ENCODE peak calls at places on chromosomes 16 and 17, in seven cellular contexts. One of them, this sample, is unnamed.

GRCh38 chr17:18226284-18226945 is 980 bp downstream of the LLGL1 start:
- DNase-seq in K562: no peak
- DNase-seq in HepG2: no peak
- DNase-seq in HCT116: no peak
- DNase-seq in GM12878: no peak
- DNase-seq in SK-N-SH: peak
- DNase-seq in T47D: no peak
- DNase-seq in this sample: no peak

GRCh38 chr17:75404223-75404738 is 1.2 kb downstream of the GRB2 start:
- DNase-seq in GM12878: no peak
- DNase-seq in HCT116: peak
- DNase-seq in K562: peak
- DNase-seq in T47D: peak
- DNase-seq in SK-N-SH: peak
- DNase-seq in HepG2: peak
- DNase-seq in this sample: no peak

GRCh38 chr17:45438931-45439610 is 6.4 kb upstream of the ARHGAP27 start:
- DNase-seq in HCT116: no peak
- DNase-seq in K562: no peak
- DNase-seq in SK-N-SH: no peak
- DNase-seq in HepG2: no peak
- DNase-seq in GM12878: no peak
- DNase-seq in T47D: peak
- DNase-seq in this sample: no peak

GRCh38 chr17:39027037-39027436 is 59.8 kb upstream of the FBXO47 start:
- DNase-seq in GM12878: no peak
- DNase-seq in T47D: peak
- DNase-seq in SK-N-SH: peak
- DNase-seq in K562: peak
- DNase-seq in HCT116: no peak
- DNase-seq in HepG2: no peak
- DNase-seq in this sample: peak

GRCh38 chr17:28187931-28188330 is 131.1 kb upstream of the TMEM97 start:
- DNase-seq in SK-N-SH: no peak
- DNase-seq in K562: no peak
- DNase-seq in HCT116: no peak
- DNase-seq in GM12878: no peak
- DNase-seq in T47D: no peak
- DNase-seq in HepG2: no peak
- DNase-seq in this sample: no peak

GRCh38 chr16:78571434-78571833 is 472.0 kb downstream of the WWOX start:
- DNase-seq in T47D: no peak
- DNase-seq in SK-N-SH: no peak
- DNase-seq in HCT116: no peak
- DNase-seq in HepG2: no peak
- DNase-seq in GM12878: no peak
- DNase-seq in K562: no peak
- DNase-seq in this sample: no peak

GRCh38 chr17:67245073-67245693 is at the start of gene HELZ:
- DNase-seq in HCT116: peak
- DNase-seq in SK-N-SH: peak
- DNase-seq in K562: peak
- DNase-seq in T47D: peak
- DNase-seq in HepG2: peak
- DNase-seq in GM12878: peak
- DNase-seq in this sample: no peak

GRCh38 chr16:87295259-87295658 is 21.9 kb downstream of the C16orf95 start:
- DNase-seq in SK-N-SH: no peak
- DNase-seq in GM12878: no peak
- DNase-seq in HCT116: peak
- DNase-seq in HepG2: peak
- DNase-seq in K562: peak
- DNase-seq in T47D: peak
- DNase-seq in this sample: no peak

GRCh38 chr17:65633988-65634387 is 72.5 kb upstream of the AXIN2 start:
- DNase-seq in K562: no peak
- DNase-seq in T47D: peak
- DNase-seq in GM12878: no peak
- DNase-seq in SK-N-SH: no peak
- DNase-seq in HepG2: peak
- DNase-seq in HCT116: no peak
- DNase-seq in this sample: no peak

GRCh38 chr16:8583199-8583598 is 7.1 kb downstream of the TMEM114 start:
- DNase-seq in HepG2: no peak
- DNase-seq in GM12878: no peak
- DNase-seq in HCT116: no peak
- DNase-seq in SK-N-SH: no peak
- DNase-seq in K562: no peak
- DNase-seq in T47D: no peak
- DNase-seq in this sample: no peak

GRCh38 chr16:11245222-11245737 is 10.7 kb downstream of the SOCS1 start:
- DNase-seq in K562: no peak
- DNase-seq in HCT116: no peak
- DNase-seq in HepG2: no peak
- DNase-seq in T47D: no peak
- DNase-seq in SK-N-SH: no peak
- DNase-seq in GM12878: no peak
- DNase-seq in this sample: no peak

GRCh38 chr17:53570731-53571130 is 252.0 kb upstream of the KIF2B start:
- DNase-seq in GM12878: no peak
- DNase-seq in HepG2: no peak
- DNase-seq in T47D: peak
- DNase-seq in SK-N-SH: no peak
- DNase-seq in K562: no peak
- DNase-seq in HCT116: no peak
- DNase-seq in this sample: no peak

GRCh38 chr16:17607624-17608023 is 136.9 kb upstream of the XYLT1 start:
- DNase-seq in T47D: no peak
- DNase-seq in GM12878: no peak
- DNase-seq in SK-N-SH: peak
- DNase-seq in HCT116: no peak
- DNase-seq in K562: no peak
- DNase-seq in HepG2: no peak
- DNase-seq in this sample: no peak

GRCh38 chr17:6426356-6427101 is 8.4 kb downstream of the AIPL1 start:
- DNase-seq in HepG2: no peak
- DNase-seq in SK-N-SH: no peak
- DNase-seq in T47D: no peak
- DNase-seq in K562: no peak
- DNase-seq in HCT116: no peak
- DNase-seq in GM12878: no peak
- DNase-seq in this sample: no peak

GRCh38 chr17:66268247-66268927 is 34.0 kb upstream of the PRKCA start:
- DNase-seq in HepG2: no peak
- DNase-seq in K562: no peak
- DNase-seq in T47D: no peak
- DNase-seq in SK-N-SH: no peak
- DNase-seq in HCT116: no peak
- DNase-seq in GM12878: no peak
- DNase-seq in this sample: no peak

GRCh38 chr16:19294156-19294649 is 8.7 kb downstream of the CLEC19A start:
- DNase-seq in HCT116: no peak
- DNase-seq in GM12878: peak
- DNase-seq in T47D: peak
- DNase-seq in K562: no peak
- DNase-seq in HepG2: no peak
- DNase-seq in SK-N-SH: no peak
- DNase-seq in this sample: no peak

GRCh38 chr17:55588858-55589257 is 77.6 kb upstream of the SMIM36 start:
- DNase-seq in K562: no peak
- DNase-seq in SK-N-SH: no peak
- DNase-seq in GM12878: no peak
- DNase-seq in HCT116: no peak
- DNase-seq in HepG2: no peak
- DNase-seq in T47D: no peak
- DNase-seq in this sample: no peak

GRCh38 chr17:12402963-12403622 is 262.6 kb upstream of the MYOCD start:
- DNase-seq in HepG2: no peak
- DNase-seq in T47D: no peak
- DNase-seq in HCT116: no peak
- DNase-seq in GM12878: no peak
- DNase-seq in SK-N-SH: no peak
- DNase-seq in K562: no peak
- DNase-seq in this sample: no peak

DNA sequence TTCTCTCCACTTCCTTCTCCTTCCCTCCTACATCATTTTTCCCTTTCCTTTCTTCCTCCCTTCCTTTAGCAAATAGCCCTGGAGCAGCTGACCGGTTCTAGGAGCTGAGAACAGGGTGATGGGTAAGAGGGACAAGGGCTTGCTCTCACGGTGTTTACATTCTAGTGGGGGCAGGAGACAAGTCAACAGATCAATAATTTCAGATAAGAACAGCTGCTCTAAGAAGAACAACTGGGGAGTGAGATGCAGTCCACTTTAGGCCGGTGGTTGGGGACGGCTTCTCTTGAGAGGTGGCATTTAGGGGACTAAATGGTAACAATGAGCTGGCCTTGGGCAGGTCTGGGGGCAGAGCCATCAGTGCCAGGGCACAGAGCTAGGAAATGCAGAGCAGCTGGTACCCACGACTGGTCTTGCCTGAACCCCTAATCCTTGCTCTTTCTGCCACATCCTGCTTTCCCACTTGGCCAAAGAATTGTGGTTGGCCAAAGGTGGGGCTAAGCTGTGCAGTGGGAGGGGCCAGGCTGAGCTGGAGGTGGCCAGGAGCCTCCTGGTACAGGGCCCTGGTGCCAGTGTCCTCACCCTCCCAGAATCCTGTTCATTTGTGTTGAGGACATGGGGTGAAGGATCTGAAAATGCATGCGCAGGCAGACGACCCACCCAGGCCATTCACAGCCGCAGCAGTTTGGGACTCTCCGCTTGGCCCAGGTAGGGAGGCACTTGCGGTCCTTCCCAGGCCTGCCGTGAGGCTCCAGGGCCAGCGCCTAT is 17.7 kb downstream of the CBX4 start:
- DNase-seq in HCT116: no peak
- DNase-seq in T47D: peak
- DNase-seq in HepG2: peak
- DNase-seq in GM12878: no peak
- DNase-seq in K562: no peak
- DNase-seq in SK-N-SH: no peak
- DNase-seq in this sample: no peak
- TF ChIP-seq JUND in HCT116: no peak
- TF ChIP-seq JUND in T47D: no peak
- TF ChIP-seq JUND in HepG2: peak
- TF ChIP-seq JUND in GM12878: no peak
- TF ChIP-seq JUND in K562: no peak
- TF ChIP-seq JUND in SK-N-SH: no peak
- TF ChIP-seq JUND in this sample: no peak

DNA sequence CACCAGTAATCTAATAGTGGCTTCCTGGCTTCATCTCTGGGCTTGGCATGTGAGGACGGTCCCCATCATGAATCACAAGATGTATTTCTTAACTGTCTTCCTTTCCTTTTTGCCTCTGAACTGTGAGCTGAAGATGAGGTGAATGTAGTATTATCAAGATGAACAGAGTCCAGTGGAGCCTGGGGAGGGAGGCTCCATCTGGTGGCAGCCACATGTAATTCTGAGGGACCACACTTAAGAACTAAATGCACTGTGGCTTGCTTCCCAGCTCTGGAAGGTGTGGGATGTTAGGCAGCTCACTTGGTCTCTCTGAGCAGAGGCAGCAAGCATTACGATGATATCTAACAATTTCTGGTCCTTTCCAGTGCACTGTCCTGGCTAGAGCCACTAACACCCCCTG is 354.9 kb upstream of the ASIC2 start:
- DNase-seq in HepG2: no peak
- DNase-seq in SK-N-SH: peak
- DNase-seq in GM12878: no peak
- DNase-seq in T47D: peak
- DNase-seq in HCT116: no peak
- DNase-seq in K562: peak
- DNase-seq in this sample: no peak
- TF ChIP-seq JUND in HepG2: no peak
- TF ChIP-seq JUND in SK-N-SH: no peak
- TF ChIP-seq JUND in GM12878: no peak
- TF ChIP-seq JUND in T47D: no peak
- TF ChIP-seq JUND in HCT116: no peak
- TF ChIP-seq JUND in K562: no peak
- TF ChIP-seq JUND in this sample: no peak

GRCh38 chr17:1710807-1711553 is 803 bp upstream of the TLCD2 start:
- DNase-seq in SK-N-SH: no peak
- DNase-seq in GM12878: no peak
- DNase-seq in HCT116: no peak
- DNase-seq in K562: no peak
- DNase-seq in HepG2: no peak
- DNase-seq in T47D: no peak
- DNase-seq in this sample: no peak

GRCh38 chr17:1711804-1712203 is 1.6 kb upstream of the TLCD2 start:
- DNase-seq in HCT116: no peak
- DNase-seq in HepG2: no peak
- DNase-seq in SK-N-SH: no peak
- DNase-seq in GM12878: no peak
- DNase-seq in K562: no peak
- DNase-seq in T47D: no peak
- DNase-seq in this sample: no peak

GRCh38 chr17:1709971-1710806 is at the start of gene TLCD2:
- DNase-seq in T47D: peak
- DNase-seq in HepG2: no peak
- DNase-seq in K562: peak
- DNase-seq in GM12878: no peak
- DNase-seq in SK-N-SH: peak
- DNase-seq in HCT116: peak
- DNase-seq in this sample: peak

GRCh38 chr17:1707107-1707506 is 3.1 kb downstream of the TLCD2 start:
- DNase-seq in HepG2: no peak
- DNase-seq in GM12878: no peak
- DNase-seq in SK-N-SH: no peak
- DNase-seq in T47D: no peak
- DNase-seq in HCT116: no peak
- DNase-seq in K562: no peak
- DNase-seq in this sample: no peak

DNA sequence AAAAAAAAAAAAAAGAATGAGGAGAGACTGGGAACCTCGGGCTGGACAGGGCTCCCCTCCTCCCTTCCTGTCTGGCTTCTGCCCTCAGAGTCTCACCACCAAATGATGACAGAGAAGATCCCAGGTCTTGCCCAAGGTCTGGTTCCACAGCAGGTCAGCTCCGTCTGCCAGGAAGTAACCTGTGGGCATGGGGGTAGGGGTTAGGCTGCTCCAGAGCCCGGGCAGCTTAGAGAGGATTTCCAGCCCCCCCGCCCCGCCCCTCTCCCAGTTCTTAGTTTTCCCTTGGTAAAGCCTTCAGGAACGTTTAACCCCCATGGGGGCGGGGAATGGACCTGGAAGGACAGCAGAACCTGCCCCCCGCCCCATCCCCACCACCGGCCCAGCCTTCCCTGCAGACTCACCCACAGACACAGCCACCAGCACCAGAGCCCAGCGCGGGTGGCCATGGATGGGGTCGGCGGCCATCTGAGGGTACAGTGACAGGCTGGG is 730 bp downstream of the TLCD2 start:
- DNase-seq in SK-N-SH: peak
- DNase-seq in T47D: peak
- DNase-seq in GM12878: no peak
- DNase-seq in K562: no peak
- DNase-seq in HepG2: no peak
- DNase-seq in HCT116: no peak
- DNase-seq in this sample: no peak
- TF ChIP-seq JUND in SK-N-SH: no peak
- TF ChIP-seq JUND in T47D: no peak
- TF ChIP-seq JUND in GM12878: no peak
- TF ChIP-seq JUND in K562: no peak
- TF ChIP-seq JUND in HepG2: no peak
- TF ChIP-seq JUND in HCT116: no peak
- TF ChIP-seq JUND in this sample: no peak

GRCh38 chr16:2082171-2082982 is 34.6 kb downstream of the TSC2 start:
- DNase-seq in HepG2: no peak
- DNase-seq in T47D: no peak
- DNase-seq in SK-N-SH: no peak
- DNase-seq in K562: no peak
- DNase-seq in HCT116: no peak
- DNase-seq in GM12878: no peak
- DNase-seq in this sample: no peak
- TF ChIP-seq JUND in HepG2: no peak
- TF ChIP-seq JUND in T47D: no peak
- TF ChIP-seq JUND in SK-N-SH: no peak
- TF ChIP-seq JUND in K562: no peak
- TF ChIP-seq JUND in HCT116: no peak
- TF ChIP-seq JUND in GM12878: no peak
- TF ChIP-seq JUND in this sample: no peak